ENCODE peak calls at places on chromosomes 1 and 21, in six cellular contexts. U is stimulated activated CD4-positive, alpha-beta T cell treated with anti-CD3 and anti-CD28 coated beads, Interleukin-2, amount 100 ng/mL, for 24 hours; V is stimulated activated CD8-positive, alpha-beta memory T cell treated with anti-CD3 and anti-CD28 coated beads, Interleukin-7, amount 100 ng/mL, for 1 hour; M is activated CD4-positive, alpha-beta T cell treated with anti-CD3 and anti-CD28 coated beads for 48 hours; B is G401; Y is globus pallidus. T is an unnamed sample.

GRCh38 chr1:5415621-5416020 is 576.6 kb downstream of the NPHP4 start:
- DNase-seq in U (no peak), V (no peak), M (no peak), B (no peak), Y (no peak), T (no peak)

GRCh38 chr1:168179411-168180147 is 817 bp downstream of the TIPRL start:
- DNase-seq in U (no peak), V (no peak), M (peak; percentile 21), B (peak; percentile 31), Y (peak; percentile 8), T (peak; percentile 15)

GRCh38 chr1:7433896-7434295 is 337.2 kb upstream of the VAMP3 start:
- DNase-seq in U (no peak), V (no peak), M (no peak), B (no peak), Y (no peak), T (no peak)

GRCh38 chr1:97646071-97646470 is 274.8 kb downstream of the DPYD start:
- DNase-seq in U (no peak), V (no peak), M (no peak), B (no peak), Y (no peak), T (no peak)

GRCh38 chr1:227996187-227996950 is 10.4 kb upstream of the WNT3A start:
- DNase-seq in U (no peak), V (no peak), M (no peak), B (no peak), Y (no peak), T (no peak)

GRCh38 chr1:52668711-52669110 is 29.4 kb downstream of the COA7 start:
- DNase-seq in U (no peak), V (no peak), M (no peak), B (no peak), Y (no peak), T (no peak)

GRCh38 chr1:186327331-186327730 is 47.7 kb downstream of the TPR start:
- DNase-seq in U (no peak), V (no peak), M (no peak), B (no peak), Y (no peak), T (no peak)

GRCh38 chr1:52614671-52615070 is 12.5 kb downstream of the GPX7 start:
- DNase-seq in U (no peak), V (no peak), M (no peak), B (no peak), Y (no peak), T (no peak)

GRCh38 chr1:76390451-76390850 is 315.9 kb downstream of the ST6GALNAC3 start:
- DNase-seq in U (no peak), V (no peak), M (no peak), B (peak; percentile 97), Y (peak; percentile 62), T (peak; percentile 96)

GRCh38 chr1:215185067-215185620 is 102.6 kb downstream of the KCNK2 start:
- DNase-seq in U (no peak), V (no peak), M (no peak), B (no peak), Y (no peak), T (no peak)

GRCh38 chr1:90386899-90387334 is 330.2 kb downstream of the BARHL2 start:
- DNase-seq in U (no peak), V (no peak), M (no peak), B (no peak), Y (no peak), T (no peak)

GRCh38 chr1:115233598-115233997 is 104.5 kb downstream of the NGF start:
- DNase-seq in U (no peak), V (no peak), M (no peak), B (no peak), Y (no peak), T (no peak)

GRCh38 chr1:94025383-94026340 is 95.3 kb downstream of the ABCA4 start:
- DNase-seq in U (no peak), V (no peak), M (no peak), B (peak; percentile 84), Y (peak; percentile 34), T (peak; percentile 84)

GRCh38 chr1:31881698-31882000 is 56.5 kb downstream of the PTP4A2 start:
- DNase-seq in U (no peak), V (no peak), M (no peak), B (no peak), Y (no peak), T (no peak)

GRCh38 chr1:228333739-228334115 is 72.9 kb downstream of the TRIM11 start:
- DNase-seq in U (no peak), V (no peak), M (peak; percentile 1), B (no peak), Y (no peak), T (no peak)

GRCh38 chr21:41778974-41779600 is 12.2 kb upstream of the RIPK4 start:
- DNase-seq in U (no peak), V (no peak), M (no peak), B (no peak), Y (no peak), T (no peak)

GRCh38 chr1:7482077-7482476 is 289.0 kb upstream of the VAMP3 start:
- DNase-seq in U (no peak), V (no peak), M (no peak), B (no peak), Y (no peak), T (no peak)

GRCh38 chr1:107964397-107965111 is 426 bp downstream of the VAV3 start:
- DNase-seq in U (peak; percentile 41), V (no peak), M (peak; percentile 39), B (peak; percentile 8), Y (no peak), T (no peak)

GRCh38 chr1:228064296-228064695 is 18.2 kb upstream of the ARF1 start:
- DNase-seq in U (no peak), V (no peak), M (no peak), B (no peak), Y (no peak), T (no peak)

GRCh38 chr1:58941471-58942289 is 157.8 kb upstream of the JUN start:
- DNase-seq in U (no peak), V (no peak), M (no peak), B (no peak), Y (no peak), T (no peak)

GRCh38 chr1:178262101-178262500 is 168.2 kb downstream of the RASAL2 start:
- DNase-seq in U (no peak), V (no peak), M (no peak), B (no peak), Y (peak; percentile 46), T (no peak)

GRCh38 chr1:98672184-98672583 is 10.7 kb downstream of the SNX7 start:
- DNase-seq in U (no peak), V (no peak), M (no peak), B (no peak), Y (no peak), T (no peak)

GRCh38 chr1:238492271-238492670 is 601.5 kb upstream of the ZP4 start:
- DNase-seq in U (no peak), V (no peak), M (no peak), B (no peak), Y (no peak), T (no peak)

T was measured in cerebellar cortex.